ENCODE peak calls at places on chromosomes 4 and X, in ten cellular contexts. One of them, this sample, is unnamed.

GRCh38 chr4:182144621-182145359 is 98.4 kb upstream of the TENM3 start:
- DNase-seq in AG09309: no peak
- DNase-seq in activated T-cell treated with anti-CD3 and anti-CD28 coated beads for 1 hour: no peak
- DNase-seq in AG08396: peak; percentile 38
- DNase-seq in endothelial cell of umbilical vein: no peak
- DNase-seq in T-helper 17 cell: no peak
- DNase-seq in spleen: no peak
- DNase-seq in IMR-90: peak; percentile 22
- DNase-seq in fibroblast of gingiva: no peak
- DNase-seq in activated CD4-positive, alpha-beta T cell treated with anti-CD3 and anti-CD28 coated beads, Interleukin-2, amount 10 ng/mL, durations not matched to agents 7 days and 5 days: no peak
- DNase-seq in this sample: peak; percentile 84

GRCh38 chrX:50691820-50692219 is 122.2 kb downstream of the SHROOM4 start:
- DNase-seq in AG09309: no peak
- DNase-seq in activated T-cell treated with anti-CD3 and anti-CD28 coated beads for 1 hour: no peak
- DNase-seq in AG08396: peak; percentile 37
- DNase-seq in endothelial cell of umbilical vein: peak; percentile 43
- DNase-seq in T-helper 17 cell: no peak
- DNase-seq in spleen: no peak
- DNase-seq in IMR-90: peak; percentile 48
- DNase-seq in fibroblast of gingiva: no peak
- DNase-seq in activated CD4-positive, alpha-beta T cell treated with anti-CD3 and anti-CD28 coated beads, Interleukin-2, amount 10 ng/mL, durations not matched to agents 7 days and 5 days: peak; percentile 7
- DNase-seq in this sample: peak; percentile 49

GRCh38 chrX:80602017-80602765 is 181.9 kb downstream of the TENT5D start:
- DNase-seq in AG09309: no peak
- DNase-seq in activated T-cell treated with anti-CD3 and anti-CD28 coated beads for 1 hour: no peak
- DNase-seq in AG08396: no peak
- DNase-seq in endothelial cell of umbilical vein: no peak
- DNase-seq in T-helper 17 cell: no peak
- DNase-seq in spleen: no peak
- DNase-seq in IMR-90: no peak
- DNase-seq in fibroblast of gingiva: no peak
- DNase-seq in activated CD4-positive, alpha-beta T cell treated with anti-CD3 and anti-CD28 coated beads, Interleukin-2, amount 10 ng/mL, durations not matched to agents 7 days and 5 days: no peak
- DNase-seq in this sample: no peak

GRCh38 chr4:3320361-3321023 is 27.7 kb downstream of the RGS12 start:
- DNase-seq in AG09309: no peak
- DNase-seq in activated T-cell treated with anti-CD3 and anti-CD28 coated beads for 1 hour: no peak
- DNase-seq in AG08396: no peak
- DNase-seq in endothelial cell of umbilical vein: no peak
- DNase-seq in T-helper 17 cell: no peak
- DNase-seq in spleen: peak; percentile 55
- DNase-seq in IMR-90: no peak
- DNase-seq in fibroblast of gingiva: no peak
- DNase-seq in activated CD4-positive, alpha-beta T cell treated with anti-CD3 and anti-CD28 coated beads, Interleukin-2, amount 10 ng/mL, durations not matched to agents 7 days and 5 days: no peak
- DNase-seq in this sample: no peak

GRCh38 chr4:168498259-168498658 is 1.4 kb downstream of the PALLD start:
- DNase-seq in AG09309: no peak
- DNase-seq in activated T-cell treated with anti-CD3 and anti-CD28 coated beads for 1 hour: no peak
- DNase-seq in AG08396: no peak
- DNase-seq in endothelial cell of umbilical vein: no peak
- DNase-seq in T-helper 17 cell: no peak
- DNase-seq in spleen: no peak
- DNase-seq in IMR-90: peak; percentile 16
- DNase-seq in fibroblast of gingiva: peak; percentile 47
- DNase-seq in activated CD4-positive, alpha-beta T cell treated with anti-CD3 and anti-CD28 coated beads, Interleukin-2, amount 10 ng/mL, durations not matched to agents 7 days and 5 days: no peak
- DNase-seq in this sample: no peak

GRCh38 chr4:110344165-110344564 is 131.8 kb upstream of the ENPEP start:
- DNase-seq in AG09309: no peak
- DNase-seq in activated T-cell treated with anti-CD3 and anti-CD28 coated beads for 1 hour: no peak
- DNase-seq in AG08396: no peak
- DNase-seq in endothelial cell of umbilical vein: no peak
- DNase-seq in T-helper 17 cell: no peak
- DNase-seq in spleen: no peak
- DNase-seq in IMR-90: no peak
- DNase-seq in fibroblast of gingiva: no peak
- DNase-seq in activated CD4-positive, alpha-beta T cell treated with anti-CD3 and anti-CD28 coated beads, Interleukin-2, amount 10 ng/mL, durations not matched to agents 7 days and 5 days: no peak
- DNase-seq in this sample: peak; percentile 4

GRCh38 chr4:107711831-107712230 is 8.2 kb downstream of the PAPSS1 start:
- DNase-seq in AG09309: no peak
- DNase-seq in activated T-cell treated with anti-CD3 and anti-CD28 coated beads for 1 hour: no peak
- DNase-seq in AG08396: no peak
- DNase-seq in endothelial cell of umbilical vein: no peak
- DNase-seq in T-helper 17 cell: no peak
- DNase-seq in spleen: no peak
- DNase-seq in IMR-90: no peak
- DNase-seq in fibroblast of gingiva: no peak
- DNase-seq in activated CD4-positive, alpha-beta T cell treated with anti-CD3 and anti-CD28 coated beads, Interleukin-2, amount 10 ng/mL, durations not matched to agents 7 days and 5 days: no peak
- DNase-seq in this sample: no peak

GRCh38 chr4:7192252-7193039 is at the start of gene SORCS2:
- DNase-seq in AG09309: no peak
- DNase-seq in activated T-cell treated with anti-CD3 and anti-CD28 coated beads for 1 hour: peak; percentile 11
- DNase-seq in AG08396: peak; percentile 90
- DNase-seq in endothelial cell of umbilical vein: peak; percentile 25
- DNase-seq in T-helper 17 cell: no peak
- DNase-seq in spleen: peak; percentile 81
- DNase-seq in IMR-90: peak; percentile 39
- DNase-seq in fibroblast of gingiva: peak; percentile 32
- DNase-seq in activated CD4-positive, alpha-beta T cell treated with anti-CD3 and anti-CD28 coated beads, Interleukin-2, amount 10 ng/mL, durations not matched to agents 7 days and 5 days: peak; percentile 36
- DNase-seq in this sample: peak; percentile 95

GRCh38 chr4:11480683-11481082 is 52.0 kb upstream of the HS3ST1 start:
- DNase-seq in AG09309: no peak
- DNase-seq in activated T-cell treated with anti-CD3 and anti-CD28 coated beads for 1 hour: no peak
- DNase-seq in AG08396: no peak
- DNase-seq in endothelial cell of umbilical vein: peak; percentile 62
- DNase-seq in T-helper 17 cell: no peak
- DNase-seq in spleen: no peak
- DNase-seq in IMR-90: peak; percentile 11
- DNase-seq in fibroblast of gingiva: no peak
- DNase-seq in activated CD4-positive, alpha-beta T cell treated with anti-CD3 and anti-CD28 coated beads, Interleukin-2, amount 10 ng/mL, durations not matched to agents 7 days and 5 days: peak; percentile 36
- DNase-seq in this sample: no peak

GRCh38 chr4:118967393-118967792 is 78.7 kb downstream of the SYNPO2 start:
- DNase-seq in AG09309: no peak
- DNase-seq in activated T-cell treated with anti-CD3 and anti-CD28 coated beads for 1 hour: no peak
- DNase-seq in AG08396: peak; percentile 25
- DNase-seq in endothelial cell of umbilical vein: no peak
- DNase-seq in T-helper 17 cell: no peak
- DNase-seq in spleen: no peak
- DNase-seq in IMR-90: peak; percentile 81
- DNase-seq in fibroblast of gingiva: peak; percentile 63
- DNase-seq in activated CD4-positive, alpha-beta T cell treated with anti-CD3 and anti-CD28 coated beads, Interleukin-2, amount 10 ng/mL, durations not matched to agents 7 days and 5 days: no peak
- DNase-seq in this sample: no peak

GRCh38 chr4:100842856-100843255 is 325.0 kb upstream of the EMCN start:
- DNase-seq in AG09309: no peak
- DNase-seq in activated T-cell treated with anti-CD3 and anti-CD28 coated beads for 1 hour: no peak
- DNase-seq in AG08396: no peak
- DNase-seq in endothelial cell of umbilical vein: no peak
- DNase-seq in T-helper 17 cell: no peak
- DNase-seq in spleen: no peak
- DNase-seq in IMR-90: no peak
- DNase-seq in fibroblast of gingiva: no peak
- DNase-seq in activated CD4-positive, alpha-beta T cell treated with anti-CD3 and anti-CD28 coated beads, Interleukin-2, amount 10 ng/mL, durations not matched to agents 7 days and 5 days: no peak
- DNase-seq in this sample: no peak

GRCh38 chr4:148164529-148164928 is 277.7 kb downstream of the NR3C2 start:
- DNase-seq in AG09309: no peak
- DNase-seq in activated T-cell treated with anti-CD3 and anti-CD28 coated beads for 1 hour: no peak
- DNase-seq in AG08396: no peak
- DNase-seq in endothelial cell of umbilical vein: no peak
- DNase-seq in T-helper 17 cell: no peak
- DNase-seq in spleen: no peak
- DNase-seq in IMR-90: no peak
- DNase-seq in fibroblast of gingiva: no peak
- DNase-seq in activated CD4-positive, alpha-beta T cell treated with anti-CD3 and anti-CD28 coated beads, Interleukin-2, amount 10 ng/mL, durations not matched to agents 7 days and 5 days: no peak
- DNase-seq in this sample: no peak

GRCh38 chr4:184950926-184951325 is 67.4 kb upstream of the HELT start:
- DNase-seq in AG09309: no peak
- DNase-seq in activated T-cell treated with anti-CD3 and anti-CD28 coated beads for 1 hour: no peak
- DNase-seq in AG08396: no peak
- DNase-seq in endothelial cell of umbilical vein: no peak
- DNase-seq in T-helper 17 cell: no peak
- DNase-seq in spleen: no peak
- DNase-seq in IMR-90: no peak
- DNase-seq in fibroblast of gingiva: no peak
- DNase-seq in activated CD4-positive, alpha-beta T cell treated with anti-CD3 and anti-CD28 coated beads, Interleukin-2, amount 10 ng/mL, durations not matched to agents 7 days and 5 days: no peak
- DNase-seq in this sample: no peak

GRCh38 chrX:110992611-110993010 is 103.4 kb upstream of the PAK3 start:
- DNase-seq in AG09309: no peak
- DNase-seq in activated T-cell treated with anti-CD3 and anti-CD28 coated beads for 1 hour: no peak
- DNase-seq in AG08396: peak; percentile 26
- DNase-seq in endothelial cell of umbilical vein: no peak
- DNase-seq in T-helper 17 cell: no peak
- DNase-seq in spleen: no peak
- DNase-seq in IMR-90: peak; percentile 13
- DNase-seq in fibroblast of gingiva: no peak
- DNase-seq in activated CD4-positive, alpha-beta T cell treated with anti-CD3 and anti-CD28 coated beads, Interleukin-2, amount 10 ng/mL, durations not matched to agents 7 days and 5 days: peak; percentile 15
- DNase-seq in this sample: peak; percentile 24

GRCh38 chrX:111646515-111646914 is 34.5 kb upstream of the ALG13 start:
- DNase-seq in AG09309: no peak
- DNase-seq in activated T-cell treated with anti-CD3 and anti-CD28 coated beads for 1 hour: no peak
- DNase-seq in AG08396: no peak
- DNase-seq in endothelial cell of umbilical vein: no peak
- DNase-seq in T-helper 17 cell: no peak
- DNase-seq in spleen: no peak
- DNase-seq in IMR-90: no peak
- DNase-seq in fibroblast of gingiva: no peak
- DNase-seq in activated CD4-positive, alpha-beta T cell treated with anti-CD3 and anti-CD28 coated beads, Interleukin-2, amount 10 ng/mL, durations not matched to agents 7 days and 5 days: no peak
- DNase-seq in this sample: no peak

GRCh38 chrX:23883737-23884354 is 23.9 kb downstream of the APOO start:
- DNase-seq in AG09309: no peak
- DNase-seq in activated T-cell treated with anti-CD3 and anti-CD28 coated beads for 1 hour: no peak
- DNase-seq in AG08396: peak; percentile 71
- DNase-seq in endothelial cell of umbilical vein: peak; percentile 37
- DNase-seq in T-helper 17 cell: no peak
- DNase-seq in spleen: no peak
- DNase-seq in IMR-90: peak; percentile 85
- DNase-seq in fibroblast of gingiva: peak; percentile 34
- DNase-seq in activated CD4-positive, alpha-beta T cell treated with anti-CD3 and anti-CD28 coated beads, Interleukin-2, amount 10 ng/mL, durations not matched to agents 7 days and 5 days: no peak
- DNase-seq in this sample: no peak

GRCh38 chrX:116204947-116205346 is 34.4 kb downstream of the AGTR2 start:
- DNase-seq in AG09309: no peak
- DNase-seq in activated T-cell treated with anti-CD3 and anti-CD28 coated beads for 1 hour: no peak
- DNase-seq in AG08396: peak; percentile 3
- DNase-seq in endothelial cell of umbilical vein: peak; percentile 1
- DNase-seq in T-helper 17 cell: no peak
- DNase-seq in spleen: no peak
- DNase-seq in IMR-90: no peak
- DNase-seq in fibroblast of gingiva: no peak
- DNase-seq in activated CD4-positive, alpha-beta T cell treated with anti-CD3 and anti-CD28 coated beads, Interleukin-2, amount 10 ng/mL, durations not matched to agents 7 days and 5 days: no peak
- DNase-seq in this sample: peak; percentile 5

GRCh38 chr4:185424905-185425599 is 712 bp downstream of the UFSP2 start:
- DNase-seq in AG09309: peak; percentile 7
- DNase-seq in activated T-cell treated with anti-CD3 and anti-CD28 coated beads for 1 hour: no peak
- DNase-seq in AG08396: no peak
- DNase-seq in endothelial cell of umbilical vein: no peak
- DNase-seq in T-helper 17 cell: no peak
- DNase-seq in spleen: no peak
- DNase-seq in IMR-90: peak; percentile 36
- DNase-seq in fibroblast of gingiva: no peak
- DNase-seq in activated CD4-positive, alpha-beta T cell treated with anti-CD3 and anti-CD28 coated beads, Interleukin-2, amount 10 ng/mL, durations not matched to agents 7 days and 5 days: no peak
- DNase-seq in this sample: no peak

GRCh38 chrX:8191022-8191421 is 20.0 kb upstream of the VCX2 start:
- DNase-seq in AG09309: no peak
- DNase-seq in activated T-cell treated with anti-CD3 and anti-CD28 coated beads for 1 hour: no peak
- DNase-seq in AG08396: no peak
- DNase-seq in endothelial cell of umbilical vein: no peak
- DNase-seq in T-helper 17 cell: no peak
- DNase-seq in spleen: no peak
- DNase-seq in IMR-90: no peak
- DNase-seq in fibroblast of gingiva: no peak
- DNase-seq in activated CD4-positive, alpha-beta T cell treated with anti-CD3 and anti-CD28 coated beads, Interleukin-2, amount 10 ng/mL, durations not matched to agents 7 days and 5 days: no peak
- DNase-seq in this sample: no peak

GRCh38 chr4:115664285-115664684 is 550.9 kb upstream of the NDST4 start:
- DNase-seq in AG09309: no peak
- DNase-seq in activated T-cell treated with anti-CD3 and anti-CD28 coated beads for 1 hour: no peak
- DNase-seq in AG08396: no peak
- DNase-seq in endothelial cell of umbilical vein: no peak
- DNase-seq in T-helper 17 cell: no peak
- DNase-seq in spleen: no peak
- DNase-seq in IMR-90: no peak
- DNase-seq in fibroblast of gingiva: no peak
- DNase-seq in activated CD4-positive, alpha-beta T cell treated with anti-CD3 and anti-CD28 coated beads, Interleukin-2, amount 10 ng/mL, durations not matched to agents 7 days and 5 days: no peak
- DNase-seq in this sample: peak; percentile 34

GRCh38 chr4:99586747-99587146 is 12.1 kb downstream of the MTTP start:
- DNase-seq in AG09309: no peak
- DNase-seq in activated T-cell treated with anti-CD3 and anti-CD28 coated beads for 1 hour: no peak
- DNase-seq in AG08396: no peak
- DNase-seq in endothelial cell of umbilical vein: no peak
- DNase-seq in T-helper 17 cell: no peak
- DNase-seq in spleen: no peak
- DNase-seq in IMR-90: no peak
- DNase-seq in fibroblast of gingiva: no peak
- DNase-seq in activated CD4-positive, alpha-beta T cell treated with anti-CD3 and anti-CD28 coated beads, Interleukin-2, amount 10 ng/mL, durations not matched to agents 7 days and 5 days: no peak
- DNase-seq in this sample: no peak

GRCh38 chr4:73224886-73225285 is 33.7 kb downstream of the ANKRD17 start:
- DNase-seq in AG09309: no peak
- DNase-seq in activated T-cell treated with anti-CD3 and anti-CD28 coated beads for 1 hour: no peak
- DNase-seq in AG08396: no peak
- DNase-seq in endothelial cell of umbilical vein: no peak
- DNase-seq in T-helper 17 cell: no peak
- DNase-seq in spleen: no peak
- DNase-seq in IMR-90: no peak
- DNase-seq in fibroblast of gingiva: no peak
- DNase-seq in activated CD4-positive, alpha-beta T cell treated with anti-CD3 and anti-CD28 coated beads, Interleukin-2, amount 10 ng/mL, durations not matched to agents 7 days and 5 days: no peak
- DNase-seq in this sample: no peak

GRCh38 chrX:85052636-85053343 is 49.1 kb downstream of the APOOL start:
- DNase-seq in AG09309: peak; percentile 41
- DNase-seq in activated T-cell treated with anti-CD3 and anti-CD28 coated beads for 1 hour: no peak
- DNase-seq in AG08396: peak; percentile 4
- DNase-seq in endothelial cell of umbilical vein: peak; percentile 50
- DNase-seq in T-helper 17 cell: no peak
- DNase-seq in spleen: no peak
- DNase-seq in IMR-90: peak; percentile 86
- DNase-seq in fibroblast of gingiva: peak; percentile 73
- DNase-seq in activated CD4-positive, alpha-beta T cell treated with anti-CD3 and anti-CD28 coated beads, Interleukin-2, amount 10 ng/mL, durations not matched to agents 7 days and 5 days: no peak
- DNase-seq in this sample: no peak

GRCh38 chr4:11470709-11471441 is 42.2 kb upstream of the HS3ST1 start:
- DNase-seq in AG09309: no peak
- DNase-seq in activated T-cell treated with anti-CD3 and anti-CD28 coated beads for 1 hour: no peak
- DNase-seq in AG08396: no peak
- DNase-seq in endothelial cell of umbilical vein: peak; percentile 21
- DNase-seq in T-helper 17 cell: no peak
- DNase-seq in spleen: no peak
- DNase-seq in IMR-90: no peak
- DNase-seq in fibroblast of gingiva: no peak
- DNase-seq in activated CD4-positive, alpha-beta T cell treated with anti-CD3 and anti-CD28 coated beads, Interleukin-2, amount 10 ng/mL, durations not matched to agents 7 days and 5 days: no peak
- DNase-seq in this sample: no peak

GRCh38 chr4:148124512-148124911 is 317.7 kb downstream of the NR3C2 start:
- DNase-seq in AG09309: no peak
- DNase-seq in activated T-cell treated with anti-CD3 and anti-CD28 coated beads for 1 hour: no peak
- DNase-seq in AG08396: no peak
- DNase-seq in endothelial cell of umbilical vein: no peak
- DNase-seq in T-helper 17 cell: no peak
- DNase-seq in spleen: no peak
- DNase-seq in IMR-90: no peak
- DNase-seq in fibroblast of gingiva: no peak
- DNase-seq in activated CD4-positive, alpha-beta T cell treated with anti-CD3 and anti-CD28 coated beads, Interleukin-2, amount 10 ng/mL, durations not matched to agents 7 days and 5 days: no peak
- DNase-seq in this sample: no peak

GRCh38 chrX:1026263-1027015 is 186.0 kb downstream of the CRLF2 start:
- DNase-seq in AG09309: no peak
- DNase-seq in activated T-cell treated with anti-CD3 and anti-CD28 coated beads for 1 hour: no peak
- DNase-seq in AG08396: no peak
- DNase-seq in endothelial cell of umbilical vein: no peak
- DNase-seq in T-helper 17 cell: no peak
- DNase-seq in spleen: no peak
- DNase-seq in IMR-90: no peak
- DNase-seq in fibroblast of gingiva: no peak
- DNase-seq in activated CD4-positive, alpha-beta T cell treated with anti-CD3 and anti-CD28 coated beads, Interleukin-2, amount 10 ng/mL, durations not matched to agents 7 days and 5 days: peak; percentile 17
- DNase-seq in this sample: no peak